ENCODE peak calls at places on chromosomes 3 and 15, in eight cellular contexts. E is A549, T is HCT116, P is K562, N is GM12878, G is Panc1, A is HepG2, I is SK-N-SH. U is an unnamed sample.

GRCh38 chr3:127676456-127676855 is 3.7 kb downstream of the ABTB1 start:
- DNase-seq in P (no peak), G (no peak), T (no peak), I (no peak), A (no peak), N (no peak), E (no peak), U (no peak)

GRCh38 chr15:39261397-39261796 is 319.5 kb upstream of the THBS1 start:
- DNase-seq in G (no peak), A (no peak), P (no peak), N (no peak), T (no peak), E (no peak), I (no peak), U (no peak)

GRCh38 chr3:70273492-70273891 is 38.9 kb downstream of the MDFIC2 start:
- DNase-seq in A (no peak), T (no peak), P (no peak), N (no peak), G (no peak), E (no peak), I (no peak), U (peak; percentile 21)

GRCh38 chr3:150236683-150237082 is 171.4 kb upstream of the TSC22D2 start:
- DNase-seq in A (no peak), T (no peak), G (no peak), N (no peak), I (no peak), E (no peak), P (no peak), U (no peak)

GRCh38 chr3:45092132-45093031 is 53.8 kb downstream of the CDCP1 start:
- DNase-seq in A (no peak), N (no peak), G (no peak), T (peak; percentile 52), E (peak; percentile 56), P (peak; percentile 63), I (no peak), U (no peak)

GRCh38 chr15:29223640-29224039 is 46.0 kb downstream of the NSMCE3 start:
- DNase-seq in P (no peak), G (no peak), A (no peak), E (no peak), I (no peak), T (no peak), N (no peak), U (no peak)

GRCh38 chr3:175977968-175978752 is 1119.0 kb downstream of the NAALADL2 start:
- DNase-seq in N (no peak), G (no peak), T (no peak), P (no peak), I (no peak), E (no peak), A (no peak), U (no peak)

GRCh38 chr3:156448300-156448699 is 106.6 kb downstream of the SSR3 start:
- DNase-seq in I (no peak), E (peak; percentile 36), G (no peak), P (peak; percentile 33), N (no peak), A (peak; percentile 5), T (peak; percentile 46), U (peak; percentile 81)

GRCh38 chr3:56783644-56784451 is 17.9 kb downstream of the ARHGEF3 start:
- DNase-seq in N (peak; percentile 93), I (no peak), G (no peak), E (peak; percentile 8), A (peak; percentile 77), P (no peak), T (no peak), U (no peak)

GRCh38 chr3:19931180-19931692 is 2.8 kb downstream of the EFHB start:
- DNase-seq in N (peak; percentile 79), E (no peak), P (no peak), A (no peak), I (no peak), T (no peak), G (no peak), U (no peak)

GRCh38 chr3:138187296-138188012 is at the start of gene ARMC8:
- DNase-seq in I (peak; percentile 85), G (no peak), A (peak; percentile 77), N (no peak), T (peak; percentile 73), E (peak; percentile 43), P (peak; percentile 56), U (peak; percentile 81)

GRCh38 chr3:113436794-113437193 is 4.5 kb downstream of the CFAP44 start:
- DNase-seq in I (no peak), A (no peak), P (no peak), N (no peak), E (no peak), T (no peak), G (no peak), U (peak; percentile 14)

GRCh38 chr3:102180291-102180931 is 254.4 kb upstream of the ZPLD1 start:
- DNase-seq in T (no peak), E (no peak), N (no peak), P (no peak), A (no peak), G (no peak), I (peak; percentile 16), U (no peak)

GRCh38 chr3:132394334-132394733 is 23.0 kb upstream of the DNAJC13 start:
- DNase-seq in G (no peak), P (no peak), A (no peak), E (no peak), I (peak; percentile 56), T (no peak), N (no peak), U (no peak)

GRCh38 chr15:66252411-66253295 is 897 bp downstream of the MEGF11 start:
- DNase-seq in E (peak; percentile 97), A (peak; percentile 7), T (peak; percentile 27), G (no peak), N (no peak), P (peak; percentile 68), I (peak; percentile 94), U (peak; percentile 78)

GRCh38 chr15:100731259-100732156 is 129.1 kb downstream of the ASB7 start:
- DNase-seq in A (no peak), E (no peak), G (no peak), N (no peak), P (peak; percentile 2), T (no peak), I (peak; percentile 61), U (no peak)

GRCh38 chr3:128486692-128487537 is 6.1 kb downstream of the GATA2 start:
- DNase-seq in G (no peak), N (no peak), P (peak; percentile 27), E (no peak), I (peak; percentile 61), T (no peak), A (no peak), U (peak; percentile 64)

GRCh38 chr3:38454884-38455638 is 1.4 kb downstream of the ACVR2B start:
- DNase-seq in A (peak; percentile 81), I (peak; percentile 96), G (no peak), N (no peak), T (no peak), E (peak; percentile 82), P (peak; percentile 87), U (peak; percentile 89)
- H3K27ac ChIP-seq in A (peak overlapping the region; percentile 86), I (peak overlapping the region; percentile 92), G (peak overlapping the region; percentile 23), N (no peak overlapping the region), T (peak overlapping the region; percentile 97), E (peak overlapping the region; percentile 96), P (peak overlapping the region; percentile 92), U (peak overlapping the region; percentile 91)

GRCh38 chr3:173743512-173743911 is 346.0 kb downstream of the NLGN1 start:
- DNase-seq in A (no peak), E (no peak), T (no peak), G (no peak), I (no peak), N (no peak), P (no peak), U (no peak)

GRCh38 chr3:173742491-173742890 is 344.9 kb downstream of the NLGN1 start:
- DNase-seq in G (no peak), E (no peak), N (no peak), P (no peak), I (no peak), A (no peak), T (no peak), U (no peak)

GRCh38 chr3:173744479-173744878 is 346.9 kb downstream of the NLGN1 start:
- DNase-seq in N (no peak), A (no peak), T (no peak), G (no peak), E (no peak), I (no peak), P (no peak), U (no peak)

GRCh38 chr3:173745952-173746682 is 348.6 kb downstream of the NLGN1 start:
- DNase-seq in T (no peak), N (no peak), P (no peak), G (no peak), I (no peak), E (no peak), A (no peak), U (peak; percentile 23)

DNA sequence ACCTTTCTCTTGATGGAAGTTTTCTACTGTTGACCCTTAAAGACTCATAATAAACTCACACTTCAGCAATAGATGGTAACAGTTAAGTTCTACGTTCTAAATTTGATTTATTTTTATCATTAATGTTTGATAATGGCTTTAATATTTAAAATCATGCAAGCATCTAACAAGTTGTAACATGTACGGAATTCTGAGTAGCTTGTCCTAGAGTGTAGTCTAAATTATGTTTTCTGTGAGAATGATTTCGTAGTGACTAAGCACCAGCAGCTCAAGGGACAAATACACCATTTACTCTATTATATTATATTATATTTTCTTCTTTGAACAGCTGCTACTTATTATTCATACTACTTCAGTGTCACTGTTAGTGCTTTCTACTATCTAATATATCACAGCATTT is 345.6 kb downstream of the NLGN1 start:
- DNase-seq in A (no peak), G (no peak), N (no peak), I (no peak), T (no peak), P (no peak), E (no peak), U (no peak)
- H3K4me1 ChIP-seq in A (no peaks in the 10 kb centered on the region), G (no peaks in the 10 kb centered on the region), N (no peaks in the 10 kb centered on the region), I (peaks cover 3% of the 10 kb centered on the region), T (no peaks in the 10 kb centered on the region), P (no peaks in the 10 kb centered on the region), E (no peaks in the 10 kb centered on the region), U (peaks cover 16% of the 10 kb centered on the region)

GRCh38 chr3:129490273-129490675 is 38.2 kb upstream of the RHO start:
- DNase-seq in A (peak; percentile 83), I (peak; percentile 84), T (peak; percentile 49), N (peak; percentile 12), P (peak; percentile 76), E (peak; percentile 83), G (peak; percentile 82), U (peak; percentile 89)
- TF ChIP-seq REST in A (no peak), I (no peak), T (no peak), N (no peak), P (no peak), E (no peak), G (no peak), U (no peak)

GRCh38 chr3:135500034-135500433 is 465.5 kb upstream of the PPP2R3A start:
- DNase-seq in N (no peak), E (no peak), P (no peak), A (no peak), I (no peak), G (no peak), T (no peak), U (no peak)

GRCh38 chr3:135499426-135499825 is 466.1 kb upstream of the PPP2R3A start:
- DNase-seq in I (no peak), T (no peak), A (no peak), G (no peak), N (no peak), P (no peak), E (no peak), U (no peak)

GRCh38 chr3:135504084-135504685 is 461.3 kb upstream of the PPP2R3A start:
- DNase-seq in I (no peak), E (no peak), G (no peak), T (no peak), N (no peak), P (no peak), A (no peak), U (no peak)

GRCh38 chr3:135497979-135498378 is 467.5 kb upstream of the PPP2R3A start:
- DNase-seq in I (no peak), G (no peak), E (no peak), N (no peak), T (no peak), P (no peak), A (no peak), U (no peak)

GRCh38 chr3:135503429-135504083 is 462.0 kb upstream of the PPP2R3A start:
- DNase-seq in N (peak; percentile 13), G (peak; percentile 25), P (peak; percentile 34), E (peak; percentile 36), I (peak; percentile 68), T (peak; percentile 28), A (peak; percentile 20), U (peak; percentile 95)
- H3K27ac ChIP-seq in N (no peak overlapping the region), G (no peak overlapping the region), P (no peak overlapping the region), E (no peak overlapping the region), I (no peak overlapping the region), T (no peak overlapping the region), A (no peak overlapping the region), U (no peak overlapping the region)

U was measured in GM23338.